ENCODE peak calls at places on chromosomes 12 and 14, in four cellular contexts. F, M, J and K are unnamed samples.

GRCh38 chr12:89528434-89528833 is 2.6 kb upstream of the POC1B start:
- DNase-seq in M (no peak), J (no peak), F (no peak), K (no peak)

GRCh38 chr12:130086248-130086647 is 76.0 kb upstream of the FZD10 start:
- DNase-seq in J (no peak), F (no peak), M (no peak), K (no peak)

GRCh38 chr12:67456281-67456918 is 187.2 kb downstream of the CAND1 start:
- DNase-seq in F (peak), J (no peak), M (peak), K (no peak)

GRCh38 chr12:131045705-131046460 is 92.2 kb downstream of the ADGRD1 start:
- DNase-seq in M (no peak), F (no peak), J (no peak), K (no peak)

GRCh38 chr12:2944401-2945047 is 14.7 kb upstream of the TEAD4 start:
- DNase-seq in M (peak), J (no peak), F (peak), K (no peak)

GRCh38 chr14:99802301-99803105 is 9.3 kb downstream of the EML1 start:
- DNase-seq in J (no peak), M (peak), F (peak), K (no peak)

GRCh38 chr14:79608426-79608825 is 602.9 kb downstream of the DIO2 start:
- DNase-seq in J (no peak), F (no peak), M (no peak), K (no peak)

GRCh38 chr12:23084236-23084995 is 459.4 kb downstream of the ETNK1 start:
- DNase-seq in J (no peak), F (peak), M (peak), K (no peak)

GRCh38 chr12:99027491-99027890 is 382.4 kb downstream of the APAF1 start:
- DNase-seq in J (no peak), F (no peak), M (no peak), K (no peak)

GRCh38 chr12:47422656-47423055 is 283.2 kb downstream of the RPAP3 start:
- DNase-seq in J (no peak), M (peak), F (peak), K (no peak)

GRCh38 chr14:87030182-87030581 is 962.8 kb downstream of the GALC start:
- DNase-seq in M (no peak), J (no peak), F (no peak), K (no peak)
- TF ChIP-seq CTCF in M (no peak), J (no peak), F (no peak), K (no peak)

GRCh38 chr12:20548592-20548991 is 146.5 kb upstream of the SLCO1C1 start:
- DNase-seq in F (no peak), M (no peak), J (no peak), K (no peak)

GRCh38 chr12:20547788-20548575 is 147.2 kb upstream of the SLCO1C1 start:
- DNase-seq in F (peak), J (no peak), M (peak), K (no peak)

GRCh38 chr12:20546267-20546666 is 148.9 kb upstream of the SLCO1C1 start:
- DNase-seq in J (no peak), M (no peak), F (no peak), K (no peak)

GRCh38 chr12:20555015-20555414 is 140.1 kb upstream of the SLCO1C1 start:
- DNase-seq in J (no peak), M (no peak), F (no peak), K (no peak)

DNA sequence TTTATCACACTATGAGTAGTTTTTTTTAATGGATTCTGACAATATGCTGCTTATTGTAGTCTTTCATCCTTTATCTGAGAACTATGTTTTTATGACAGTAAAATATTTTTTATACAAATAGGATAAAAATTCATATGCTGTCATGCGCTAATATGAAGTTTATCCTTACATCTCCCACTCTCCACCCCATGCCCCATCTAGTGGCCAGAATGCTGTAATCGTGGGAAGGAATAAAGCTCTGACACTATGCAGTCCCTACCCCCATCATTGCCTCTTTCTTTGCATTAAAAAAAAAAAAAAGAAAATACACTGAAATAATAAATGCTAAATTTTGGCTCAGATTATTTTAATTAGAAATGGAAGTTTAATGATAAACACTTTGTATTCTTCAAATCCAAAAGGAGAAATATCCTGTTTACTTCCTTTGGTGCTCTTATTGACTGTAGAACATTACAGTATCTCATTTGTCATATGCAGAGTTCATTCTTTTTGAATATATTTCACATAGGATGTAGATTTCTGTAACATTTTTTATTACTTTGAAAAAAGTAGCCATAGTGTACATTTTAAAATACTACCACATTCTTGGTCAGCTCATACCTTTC is 145.9 kb upstream of the SLCO1C1 start:
- DNase-seq in F (peak), J (no peak), M (peak), K (no peak)
- TF ChIP-seq CTCF in F (peak), J (peak), M (peak), K (no peak)

GRCh38 chr14:67963545-67963944 is 144.0 kb downstream of the RAD51B start:
- DNase-seq in J (no peak), F (no peak), M (no peak), K (no peak)
- TF ChIP-seq CTCF in J (no peak), F (no peak), M (no peak), K (no peak)

GRCh38 chr12:6667559-6668210 is 4.8 kb upstream of the ING4 start:
- DNase-seq in M (no peak), J (no peak), F (no peak), K (no peak)
- TF ChIP-seq CTCF in M (peak), J (no peak), F (no peak), K (no peak)

GRCh38 chr12:76879710-76880025 is 849 bp upstream of the CSRP2 start:
- DNase-seq in F (no peak), J (no peak), M (no peak), K (no peak)
- TF ChIP-seq CTCF in F (no peak), J (no peak), M (no peak), K (peak)

GRCh38 chr14:88535149-88535548 is 19.7 kb downstream of the PTPN21 start:
- DNase-seq in F (no peak), M (no peak), J (no peak), K (no peak)
- TF ChIP-seq CTCF in F (no peak), M (no peak), J (no peak), K (no peak)

GRCh38 chr12:80709811-80710726 is 2.6 kb downstream of the MYF6 start:
- DNase-seq in F (no peak), J (no peak), M (no peak), K (no peak)
- TF ChIP-seq CTCF in F (no peak), J (no peak), M (peak), K (no peak)